ENCODE peak calls at places on chromosomes 3 and 15, in seven cellular contexts. C is GOT3, N is epithelial cell of prostate, B is globus pallidus, J is HCEC 1CT, Z is M059J, S is MCF 10A. H is an unnamed sample.

GRCh38 chr3:131221731-131222130 is 159.8 kb upstream of the NUDT16 start:
- DNase-seq in C (no peak), N (peak), B (no peak), J (peak), Z (peak), S (no peak), H (peak)

GRCh38 chr3:11757929-11758328 is 88.8 kb downstream of the TAMM41 start:
- DNase-seq in C (no peak), N (no peak), B (no peak), J (no peak), Z (no peak), S (no peak), H (no peak)

GRCh38 chr3:100113728-100114412 is 431 bp downstream of the FILIP1L start:
- DNase-seq in C (no peak), N (peak), B (no peak), J (peak), Z (no peak), S (peak), H (no peak)

GRCh38 chr3:67104388-67104787 is 106.3 kb downstream of the KBTBD8 start:
- DNase-seq in C (no peak), N (no peak), B (no peak), J (no peak), Z (no peak), S (no peak), H (no peak)

GRCh38 chr3:106482436-106482835 is 613.6 kb upstream of the CBLB start:
- DNase-seq in C (no peak), N (no peak), B (no peak), J (no peak), Z (no peak), S (no peak), H (peak)

GRCh38 chr3:46665763-46666470 is 27.6 kb downstream of the ALS2CL start:
- DNase-seq in C (no peak), N (no peak), B (no peak), J (no peak), Z (no peak), S (no peak), H (no peak)

GRCh38 chr3:64196236-64196929 is 28.9 kb downstream of the PRICKLE2 start:
- DNase-seq in C (no peak), N (no peak), B (no peak), J (no peak), Z (no peak), S (no peak), H (no peak)

GRCh38 chr3:51391566-51392300 is 648 bp downstream of the RBM15B start:
- DNase-seq in C (no peak), N (no peak), B (no peak), J (peak), Z (peak), S (peak), H (peak)

GRCh38 chr15:64897345-64897985 is 14.2 kb upstream of the ANKDD1A start:
- DNase-seq in C (no peak), N (no peak), B (no peak), J (peak), Z (peak), S (peak), H (peak)

GRCh38 chr15:72227720-72228119 is 3.3 kb downstream of the PKM start:
- DNase-seq in C (no peak), N (no peak), B (no peak), J (no peak), Z (peak), S (no peak), H (no peak)

GRCh38 chr3:12268050-12268449 is 20.8 kb upstream of the PPARG start:
- DNase-seq in C (no peak), N (no peak), B (no peak), J (no peak), Z (no peak), S (no peak), H (no peak)

GRCh38 chr3:112649478-112649735 is 8.5 kb upstream of the CCDC80 start:
- DNase-seq in C (no peak), N (no peak), B (no peak), J (no peak), Z (peak), S (no peak), H (peak)

GRCh38 chr15:64014995-64015394 is 31.3 kb downstream of the DAPK2 start:
- DNase-seq in C (no peak), N (no peak), B (no peak), J (no peak), Z (peak), S (no peak), H (no peak)

GRCh38 chr15:90143176-90143655 is 40.9 kb upstream of the IDH2 start:
- DNase-seq in C (no peak), N (no peak), B (peak), J (peak), Z (peak), S (peak), H (peak)

GRCh38 chr3:14847613-14848541 is 29.1 kb downstream of the FGD5 start:
- DNase-seq in C (no peak), N (no peak), B (no peak), J (no peak), Z (peak), S (peak), H (no peak)

GRCh38 chr3:148173836-148174235 is 523.9 kb upstream of the AGTR1 start:
- DNase-seq in C (no peak), N (no peak), B (no peak), J (peak), Z (peak), S (no peak), H (no peak)

GRCh38 chr3:172103724-172104123 is 64.3 kb downstream of the FNDC3B start:
- DNase-seq in C (no peak), N (peak), B (no peak), J (peak), Z (peak), S (no peak), H (peak)

GRCh38 chr3:3603351-3603750 is 195.9 kb upstream of the LRRN1 start:
- DNase-seq in C (no peak), N (no peak), B (no peak), J (no peak), Z (peak), S (peak), H (no peak)

GRCh38 chr3:194725346-194725745 is 39.7 kb downstream of the FAM43A start:
- DNase-seq in C (no peak), N (no peak), B (no peak), J (no peak), Z (no peak), S (no peak), H (no peak)

GRCh38 chr15:82044373-82045178 is 1.2 kb downstream of the MEX3B start:
- DNase-seq in C (no peak), N (no peak), B (peak), J (peak), Z (peak), S (no peak), H (peak)

GRCh38 chr3:61381745-61382392 is 130.6 kb upstream of the FHIT start:
- DNase-seq in C (no peak), N (no peak), B (peak), J (peak), Z (peak), S (peak), H (peak)

GRCh38 chr3:187799942-187800637 is 54.8 kb upstream of the BCL6 start:
- DNase-seq in C (no peak), N (no peak), B (no peak), J (no peak), Z (no peak), S (no peak), H (peak)

GRCh38 chr15:51006336-51006985 is 88.2 kb downstream of the TNFAIP8L3 start:
- DNase-seq in C (no peak), N (no peak), B (no peak), J (no peak), Z (no peak), S (no peak), H (no peak)

GRCh38 chr15:100687532-100688215 is 85.3 kb downstream of the ASB7 start:
- DNase-seq in C (no peak), N (no peak), B (no peak), J (peak), Z (peak), S (peak), H (peak)

GRCh38 chr15:96323250-96324162 is 7.0 kb upstream of the NR2F2 start:
- DNase-seq in C (no peak), N (no peak), B (no peak), J (no peak), Z (no peak), S (no peak), H (no peak)